ENCODE peak calls at places on chromosome 12, in seven cellular contexts. One of them, this sample, is unnamed. For H3K36me3 and H3K9me3, the result is how much of the 10 kb centered on the place peaks cover.

GRCh38 chr12:47636908-47637780 is 68.7 kb downstream of the RPAP3 start:
- DNase-seq in heart left ventricle: no peak
- DNase-seq in adrenal gland: no peak
- DNase-seq in vagina: no peak
- DNase-seq in body of pancreas: peak
- DNase-seq in RWPE2: no peak
- DNase-seq in ovary: no peak
- DNase-seq in this sample: peak

GRCh38 chr12:11085419-11085818 is 6.7 kb downstream of the TAS2R43 start:
- DNase-seq in heart left ventricle: no peak
- DNase-seq in adrenal gland: peak
- DNase-seq in vagina: no peak
- DNase-seq in body of pancreas: no peak
- DNase-seq in RWPE2: no peak
- DNase-seq in ovary: no peak
- DNase-seq in this sample: no peak

GRCh38 chr12:93449277-93449676 is 7.5 kb upstream of the UBE2N start:
- DNase-seq in heart left ventricle: no peak
- DNase-seq in adrenal gland: no peak
- DNase-seq in vagina: no peak
- DNase-seq in body of pancreas: no peak
- DNase-seq in RWPE2: no peak
- DNase-seq in ovary: no peak
- DNase-seq in this sample: no peak

GRCh38 chr12:59027199-59027598 is 106.9 kb upstream of the LRIG3 start:
- DNase-seq in heart left ventricle: no peak
- DNase-seq in adrenal gland: no peak
- DNase-seq in vagina: no peak
- DNase-seq in body of pancreas: no peak
- DNase-seq in RWPE2: no peak
- DNase-seq in ovary: no peak
- DNase-seq in this sample: no peak

GRCh38 chr12:66352197-66352596 is 49.9 kb downstream of the HELB start:
- DNase-seq in heart left ventricle: peak
- DNase-seq in adrenal gland: no peak
- DNase-seq in vagina: no peak
- DNase-seq in body of pancreas: peak
- DNase-seq in RWPE2: no peak
- DNase-seq in ovary: no peak
- DNase-seq in this sample: peak

GRCh38 chr12:106873983-106874382 is 81.7 kb upstream of the TMEM263 start:
- DNase-seq in heart left ventricle: no peak
- DNase-seq in adrenal gland: no peak
- DNase-seq in vagina: no peak
- DNase-seq in body of pancreas: no peak
- DNase-seq in RWPE2: no peak
- DNase-seq in ovary: no peak
- DNase-seq in this sample: no peak

GRCh38 chr12:108759914-108760313 is 28.6 kb upstream of the CORO1C start:
- DNase-seq in heart left ventricle: no peak
- DNase-seq in adrenal gland: no peak
- DNase-seq in vagina: no peak
- DNase-seq in body of pancreas: no peak
- DNase-seq in RWPE2: no peak
- DNase-seq in ovary: no peak
- DNase-seq in this sample: no peak

GRCh38 chr12:122174155-122174845 is at the start of gene IL31:
- DNase-seq in heart left ventricle: no peak
- DNase-seq in adrenal gland: no peak
- DNase-seq in vagina: no peak
- DNase-seq in body of pancreas: no peak
- DNase-seq in RWPE2: no peak
- DNase-seq in ovary: no peak
- DNase-seq in this sample: no peak

GRCh38 chr12:132004946-132005345 is 55.2 kb downstream of the EP400 start:
- DNase-seq in heart left ventricle: no peak
- DNase-seq in adrenal gland: no peak
- DNase-seq in vagina: no peak
- DNase-seq in body of pancreas: no peak
- DNase-seq in RWPE2: no peak
- DNase-seq in ovary: no peak
- DNase-seq in this sample: no peak

GRCh38 chr12:11446372-11446771 is 51.0 kb upstream of the PRB2 start:
- DNase-seq in heart left ventricle: no peak
- DNase-seq in adrenal gland: no peak
- DNase-seq in vagina: no peak
- DNase-seq in body of pancreas: no peak
- DNase-seq in RWPE2: no peak
- DNase-seq in ovary: no peak
- DNase-seq in this sample: no peak

GRCh38 chr12:16602412-16602811 is 3.5 kb downstream of the LMO3 start:
- DNase-seq in heart left ventricle: no peak
- DNase-seq in adrenal gland: no peak
- DNase-seq in vagina: no peak
- DNase-seq in body of pancreas: no peak
- DNase-seq in RWPE2: no peak
- DNase-seq in ovary: no peak
- DNase-seq in this sample: no peak

GRCh38 chr12:89980236-89980635 is 271.6 kb upstream of the ATP2B1 start:
- DNase-seq in heart left ventricle: peak
- DNase-seq in adrenal gland: peak
- DNase-seq in vagina: peak
- DNase-seq in body of pancreas: peak
- DNase-seq in RWPE2: no peak
- DNase-seq in ovary: no peak
- DNase-seq in this sample: no peak

GRCh38 chr12:112961074-112961473 is 17.2 kb upstream of the OAS2 start:
- DNase-seq in heart left ventricle: no peak
- DNase-seq in adrenal gland: no peak
- DNase-seq in vagina: peak
- DNase-seq in body of pancreas: no peak
- DNase-seq in RWPE2: no peak
- DNase-seq in ovary: no peak
- DNase-seq in this sample: no peak

GRCh38 chr12:107551434-107551833 is 134.2 kb upstream of the PWP1 start:
- DNase-seq in heart left ventricle: no peak
- DNase-seq in adrenal gland: no peak
- DNase-seq in vagina: no peak
- DNase-seq in body of pancreas: no peak
- DNase-seq in RWPE2: no peak
- DNase-seq in ovary: no peak
- DNase-seq in this sample: no peak

GRCh38 chr12:57164966-57165365 is 17.5 kb upstream of the LRP1-AS start:
- DNase-seq in heart left ventricle: no peak
- DNase-seq in adrenal gland: no peak
- DNase-seq in vagina: no peak
- DNase-seq in body of pancreas: no peak
- DNase-seq in RWPE2: no peak
- DNase-seq in ovary: no peak
- DNase-seq in this sample: peak
- H3K36me3 ChIP-seq in heart left ventricle: under half
- H3K36me3 ChIP-seq in adrenal gland: half or more
- H3K36me3 ChIP-seq in vagina: half or more
- H3K36me3 ChIP-seq in body of pancreas: under half
- H3K36me3 ChIP-seq in RWPE2: under half
- H3K36me3 ChIP-seq in ovary: under half
- H3K36me3 ChIP-seq in this sample: under half

GRCh38 chr12:120739821-120740613 is 14.4 kb downstream of the ACADS start:
- DNase-seq in heart left ventricle: no peak
- DNase-seq in adrenal gland: no peak
- DNase-seq in vagina: no peak
- DNase-seq in body of pancreas: no peak
- DNase-seq in RWPE2: no peak
- DNase-seq in ovary: no peak
- DNase-seq in this sample: no peak

GRCh38 chr12:120737557-120738251 is 12.1 kb downstream of the ACADS start:
- DNase-seq in heart left ventricle: no peak
- DNase-seq in adrenal gland: no peak
- DNase-seq in vagina: no peak
- DNase-seq in body of pancreas: no peak
- DNase-seq in RWPE2: no peak
- DNase-seq in ovary: no peak
- DNase-seq in this sample: no peak

GRCh38 chr12:120736404-120737331 is 11.0 kb downstream of the ACADS start:
- DNase-seq in heart left ventricle: no peak
- DNase-seq in adrenal gland: no peak
- DNase-seq in vagina: no peak
- DNase-seq in body of pancreas: no peak
- DNase-seq in RWPE2: no peak
- DNase-seq in ovary: no peak
- DNase-seq in this sample: no peak

GRCh38 chr12:120739031-120739762 is 13.6 kb downstream of the ACADS start:
- DNase-seq in heart left ventricle: no peak
- DNase-seq in adrenal gland: no peak
- DNase-seq in vagina: no peak
- DNase-seq in body of pancreas: no peak
- DNase-seq in RWPE2: no peak
- DNase-seq in ovary: no peak
- DNase-seq in this sample: no peak

DNA sequence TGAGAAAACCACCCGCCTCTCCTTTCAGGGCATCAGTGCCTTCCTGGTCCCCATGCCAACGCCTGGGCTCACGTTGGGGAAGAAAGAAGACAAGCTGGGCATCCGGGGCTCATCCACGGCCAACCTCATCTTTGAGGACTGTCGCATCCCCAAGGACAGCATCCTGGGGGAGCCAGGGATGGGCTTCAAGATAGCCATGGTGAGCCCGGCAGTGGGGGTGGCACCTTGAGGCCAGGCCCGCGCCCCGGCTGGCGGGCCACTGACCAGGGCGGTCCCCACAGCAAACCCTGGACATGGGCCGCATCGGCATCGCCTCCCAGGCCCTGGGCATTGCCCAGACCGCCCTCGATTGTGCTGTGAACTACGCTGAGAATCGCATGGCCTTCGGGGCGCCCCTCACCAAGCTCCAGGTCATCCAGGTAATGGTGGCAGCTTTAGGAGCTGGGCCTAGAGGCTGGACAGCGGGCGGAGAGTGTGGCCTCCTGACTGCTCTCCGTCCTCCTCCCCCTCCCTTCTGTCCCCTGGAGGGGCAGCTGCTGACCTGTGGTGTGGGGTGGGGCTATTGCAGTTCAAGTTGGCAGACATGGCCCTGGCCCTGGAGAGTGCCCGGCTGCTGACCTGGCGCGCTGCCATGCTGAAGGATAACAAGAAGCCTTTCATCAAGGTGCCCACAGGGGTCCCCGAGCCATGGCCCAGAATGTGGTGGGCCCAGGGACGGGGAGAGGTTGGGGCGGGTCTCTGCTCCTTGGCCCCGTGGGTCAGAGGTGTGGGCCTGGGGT is 12.8 kb downstream of the ACADS start:
- DNase-seq in heart left ventricle: no peak
- DNase-seq in adrenal gland: no peak
- DNase-seq in vagina: no peak
- DNase-seq in body of pancreas: peak
- DNase-seq in RWPE2: no peak
- DNase-seq in ovary: peak
- DNase-seq in this sample: no peak
- TF ChIP-seq CTCF in heart left ventricle: no peak
- TF ChIP-seq CTCF in adrenal gland: no peak
- TF ChIP-seq CTCF in vagina: no peak
- TF ChIP-seq CTCF in body of pancreas: no peak
- TF ChIP-seq CTCF in RWPE2: no peak
- TF ChIP-seq CTCF in ovary: no peak
- TF ChIP-seq CTCF in this sample: no peak

GRCh38 chr12:111901182-111901581 is 59.2 kb downstream of the MAPKAPK5 start:
- DNase-seq in heart left ventricle: no peak
- DNase-seq in adrenal gland: no peak
- DNase-seq in vagina: no peak
- DNase-seq in body of pancreas: no peak
- DNase-seq in RWPE2: no peak
- DNase-seq in ovary: no peak
- DNase-seq in this sample: no peak

GRCh38 chr12:111905502-111905901 is 63.5 kb downstream of the MAPKAPK5 start:
- DNase-seq in heart left ventricle: no peak
- DNase-seq in adrenal gland: no peak
- DNase-seq in vagina: no peak
- DNase-seq in body of pancreas: no peak
- DNase-seq in RWPE2: no peak
- DNase-seq in ovary: no peak
- DNase-seq in this sample: no peak

GRCh38 chr12:111907740-111908139 is 65.7 kb downstream of the MAPKAPK5 start:
- DNase-seq in heart left ventricle: no peak
- DNase-seq in adrenal gland: no peak
- DNase-seq in vagina: no peak
- DNase-seq in body of pancreas: no peak
- DNase-seq in RWPE2: no peak
- DNase-seq in ovary: no peak
- DNase-seq in this sample: no peak

GRCh38 chr12:111904438-111904837 is 62.4 kb downstream of the MAPKAPK5 start:
- DNase-seq in heart left ventricle: no peak
- DNase-seq in adrenal gland: no peak
- DNase-seq in vagina: no peak
- DNase-seq in body of pancreas: no peak
- DNase-seq in RWPE2: no peak
- DNase-seq in ovary: no peak
- DNase-seq in this sample: no peak
- H3K9me3 ChIP-seq in heart left ventricle: under half
- H3K9me3 ChIP-seq in adrenal gland: under half
- H3K9me3 ChIP-seq in vagina: under half
- H3K9me3 ChIP-seq in body of pancreas: under half
- H3K9me3 ChIP-seq in RWPE2: under half
- H3K9me3 ChIP-seq in ovary: under half
- H3K9me3 ChIP-seq in this sample: under half

GRCh38 chr12:49032679-49033447 is 14.3 kb upstream of the PRKAG1 start:
- DNase-seq in heart left ventricle: no peak
- DNase-seq in adrenal gland: no peak
- DNase-seq in vagina: no peak
- DNase-seq in body of pancreas: peak
- DNase-seq in RWPE2: no peak
- DNase-seq in ovary: no peak
- DNase-seq in this sample: no peak
- H3K36me3 ChIP-seq in heart left ventricle: under half
- H3K36me3 ChIP-seq in adrenal gland: half or more
- H3K36me3 ChIP-seq in vagina: half or more
- H3K36me3 ChIP-seq in body of pancreas: under half
- H3K36me3 ChIP-seq in RWPE2: half or more
- H3K36me3 ChIP-seq in ovary: under half
- H3K36me3 ChIP-seq in this sample: half or more

GRCh38 chr12:116955382-116956021 is 44.8 kb downstream of the FBXW8 start:
- DNase-seq in heart left ventricle: no peak
- DNase-seq in adrenal gland: no peak
- DNase-seq in vagina: no peak
- DNase-seq in body of pancreas: peak
- DNase-seq in RWPE2: no peak
- DNase-seq in ovary: no peak
- DNase-seq in this sample: no peak
- TF ChIP-seq CTCF in heart left ventricle: no peak
- TF ChIP-seq CTCF in adrenal gland: no peak
- TF ChIP-seq CTCF in vagina: no peak
- TF ChIP-seq CTCF in body of pancreas: no peak
- TF ChIP-seq CTCF in RWPE2: peak
- TF ChIP-seq CTCF in ovary: no peak
- TF ChIP-seq CTCF in this sample: no peak

This sample was measured in BE2C.